ENCODE peak calls at places on chromosomes 13 and 19, in four cellular contexts. T, X, M and J are unnamed samples.

GRCh38 chr19:13984186-13984585 is 21.9 kb downstream of the RFX1 start:
- DNase-seq in T (no peak), M (no peak), X (no peak), J (no peak)

GRCh38 chr13:106230450-106230849 is 305.0 kb downstream of the EFNB2 start:
- DNase-seq in T (peak; percentile 54), M (no peak), X (peak; percentile 54), J (peak; percentile 94)

GRCh38 chr13:26663801-26664200 is 96.8 kb downstream of the GPR12 start:
- DNase-seq in T (no peak), M (peak; percentile 40), X (no peak), J (peak; percentile 43)

GRCh38 chr13:110309159-110309476 is 2.0 kb downstream of the COL4A2 start:
- DNase-seq in X (no peak), T (no peak), M (no peak), J (no peak)

GRCh38 chr13:110471833-110472162 is 89.7 kb downstream of the RAB20 start:
- DNase-seq in T (no peak), M (no peak), X (no peak), J (no peak)

GRCh38 chr19:1285737-1286360 is at the start of gene EFNA2:
- DNase-seq in X (no peak), T (no peak), M (no peak), J (no peak)

GRCh38 chr19:51422053-51422448 is 4.6 kb upstream of the SIGLEC10 start:
- DNase-seq in T (peak; percentile 61), M (no peak), X (peak; percentile 77), J (peak; percentile 26)

GRCh38 chr13:80086304-80086721 is 254.6 kb downstream of the SPRY2 start:
- DNase-seq in T (peak; percentile 57), X (peak; percentile 41), M (no peak), J (peak; percentile 96)

GRCh38 chr19:21569497-21569870 is 64.1 kb downstream of the ZNF429 start:
- DNase-seq in X (no peak), T (no peak), M (no peak), J (no peak)

GRCh38 chr19:15195987-15196682 is 4.7 kb downstream of the NOTCH3 start:
- DNase-seq in M (peak; percentile 89), X (peak; percentile 89), T (no peak), J (peak; percentile 79)